ENCODE peak calls at places on chromosomes 13 and 19, in eight cellular contexts. K is adrenal gland, J is spleen, G is transverse colon, T is esophagus squamous epithelium, W is H1, M is A549, C is ovary. B is an unnamed sample.

GRCh38 chr13:113759525-113760137 is 605 bp downstream of the TMEM255B start:
- DNase-seq in K (peak), J (peak), G (no peak), T (no peak), W (no peak), M (no peak), C (peak), B (no peak)

GRCh38 chr13:46552302-46552680 is 679 bp upstream of the LRCH1 start:
- DNase-seq in K (no peak), J (no peak), G (peak), T (no peak), W (no peak), M (no peak), C (peak), B (peak)

GRCh38 chr13:19766637-19767036 is 16.1 kb downstream of the PSPC1 start:
- DNase-seq in K (no peak), J (no peak), G (no peak), T (no peak), W (no peak), M (no peak), C (no peak), B (no peak)

GRCh38 chr13:66714795-66715194 is 515.3 kb downstream of the PCDH9 start:
- DNase-seq in K (no peak), J (no peak), G (no peak), T (no peak), W (no peak), M (no peak), C (no peak), B (no peak)

GRCh38 chr13:30690282-30691188 is 44.8 kb upstream of the ALOX5AP start:
- DNase-seq in K (peak), J (peak), G (peak), T (no peak), W (no peak), M (peak), C (peak), B (peak)

GRCh38 chr19:13850910-13851753 is 25.8 kb upstream of the NANOS3 start:
- DNase-seq in K (peak), J (peak), G (peak), T (no peak), W (no peak), M (peak), C (peak), B (peak)

GRCh38 chr19:18543814-18544475 is 572 bp upstream of the FKBP8 start:
- DNase-seq in K (no peak), J (peak), G (peak), T (peak), W (no peak), M (peak), C (no peak), B (peak)

GRCh38 chr19:13172335-13173128 is 22.3 kb downstream of the IER2 start:
- DNase-seq in K (peak), J (peak), G (peak), T (no peak), W (no peak), M (peak), C (peak), B (peak)

GRCh38 chr13:71218960-71219359 is 648.0 kb downstream of the DACH1 start:
- DNase-seq in K (no peak), J (no peak), G (no peak), T (no peak), W (no peak), M (peak), C (no peak), B (peak)

GRCh38 chr13:24161980-24162517 is 1.5 kb downstream of the SPATA13 start:
- DNase-seq in K (no peak), J (no peak), G (peak), T (no peak), W (no peak), M (no peak), C (no peak), B (no peak)

GRCh38 chr19:54154603-54155345 is 4.7 kb downstream of the LENG1 start:
- DNase-seq in K (no peak), J (no peak), G (no peak), T (no peak), W (no peak), M (no peak), C (no peak), B (no peak)

GRCh38 chr13:56009418-56009817 is 1131.3 kb upstream of the PRR20A start:
- DNase-seq in K (no peak), J (no peak), G (no peak), T (no peak), W (no peak), M (no peak), C (no peak), B (no peak)

GRCh38 chr19:50039968-50040367 is 14.2 kb downstream of the ZNF473 start:
- DNase-seq in K (no peak), J (no peak), G (no peak), T (no peak), W (no peak), M (no peak), C (no peak), B (no peak)

GRCh38 chr13:20700288-20700687 is 3.2 kb upstream of the IL17D start:
- DNase-seq in K (no peak), J (no peak), G (no peak), T (no peak), W (no peak), M (no peak), C (no peak), B (no peak)

GRCh38 chr19:5671600-5671999 is 8.7 kb downstream of the MICOS13 start:
- DNase-seq in K (no peak), J (no peak), G (no peak), T (no peak), W (no peak), M (no peak), C (no peak), B (no peak)

GRCh38 chr13:44627441-44627840 is 51.3 kb upstream of the TSC22D1 start:
- DNase-seq in K (no peak), J (no peak), G (no peak), T (no peak), W (no peak), M (no peak), C (no peak), B (no peak)

GRCh38 chr13:109874921-109875454 is 88.6 kb upstream of the IRS2 start:
- DNase-seq in K (no peak), J (no peak), G (no peak), T (no peak), W (no peak), M (no peak), C (no peak), B (no peak)

GRCh38 chr13:50359779-50360178 is 344.5 kb downstream of the KCNRG start:
- DNase-seq in K (no peak), J (no peak), G (no peak), T (no peak), W (no peak), M (no peak), C (no peak), B (no peak)

GRCh38 chr13:35874704-35875103 is 256.5 kb downstream of the DCLK1 start:
- DNase-seq in K (no peak), J (no peak), G (no peak), T (no peak), W (no peak), M (no peak), C (no peak), B (no peak)

GRCh38 chr19:43504426-43505185 is at the start of gene PHLDB3:
- DNase-seq in K (peak), J (peak), G (peak), T (no peak), W (no peak), M (no peak), C (peak), B (no peak)

GRCh38 chr19:16587031-16588023 is 15.1 kb upstream of the SLC35E1 start:
- DNase-seq in K (peak), J (peak), G (peak), T (no peak), W (no peak), M (no peak), C (no peak), B (peak)
- TF ChIP-seq POLR2A in K (no peak), J (no peak), G (no peak), T (no peak), W (no peak), M (no peak), C (no peak), B (no peak)

GRCh38 chr19:47560999-47561398 is 11.9 kb downstream of the ZNF541 start:
- DNase-seq in K (no peak), J (no peak), G (no peak), T (no peak), W (no peak), M (no peak), C (no peak), B (no peak)
- TF ChIP-seq POLR2A in K (no peak), J (no peak), G (no peak), T (no peak), W (no peak), M (no peak), C (no peak), B (no peak)

GRCh38 chr19:1863638-1864479 is 480 bp upstream of the KLF16 start:
- DNase-seq in K (peak), J (peak), G (peak), T (peak), W (no peak), M (peak), C (peak), B (peak)
- TF ChIP-seq POLR2A in K (peak), J (no peak), G (peak), T (no peak), W (peak), M (no peak), C (peak), B (no peak)

DNA sequence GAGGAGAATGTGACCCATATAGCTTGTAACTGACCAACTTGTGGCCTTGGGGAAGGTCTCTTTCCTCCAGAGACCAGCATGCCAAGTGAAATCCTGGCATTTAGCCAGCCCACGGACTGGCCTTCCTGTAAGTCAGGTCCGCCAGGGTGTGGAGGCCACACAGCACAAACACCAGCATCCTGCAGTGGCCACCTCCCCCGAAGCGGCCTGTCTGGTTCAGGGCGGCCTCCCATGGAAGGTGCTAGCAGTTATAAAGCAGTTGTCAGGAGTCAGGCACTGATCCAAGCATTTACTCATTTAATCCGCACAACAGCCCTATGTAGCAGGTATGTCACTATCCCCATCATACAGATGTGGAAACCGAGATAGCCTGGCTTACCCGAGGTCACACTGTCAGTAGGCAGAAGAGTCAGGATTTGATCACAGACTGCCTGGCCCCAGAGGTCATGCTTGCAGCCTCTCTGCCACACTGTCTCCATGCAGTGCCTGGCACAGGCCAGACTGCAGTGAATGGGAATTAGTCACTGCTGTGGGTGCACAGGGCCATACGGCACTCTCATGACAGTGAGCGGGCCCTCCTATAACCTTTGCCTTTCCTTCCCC is 36.7 kb downstream of the CAPN12 start:
- DNase-seq in K (peak), J (peak), G (no peak), T (no peak), W (no peak), M (no peak), C (no peak), B (no peak)
- TF ChIP-seq POLR2A in K (peak), J (no peak), G (no peak), T (no peak), W (peak), M (no peak), C (no peak), B (no peak)

GRCh38 chr13:77660841-77661250 is 36.6 kb upstream of the SLAIN1 start:
- DNase-seq in K (no peak), J (no peak), G (no peak), T (no peak), W (no peak), M (no peak), C (no peak), B (no peak)
- TF ChIP-seq POLR2A in K (no peak), J (no peak), G (no peak), T (no peak), W (no peak), M (no peak), C (no peak), B (no peak)

GRCh38 chr19:35171730-35172129 is 17.2 kb downstream of the FXYD5 start:
- DNase-seq in K (no peak), J (no peak), G (no peak), T (no peak), W (no peak), M (no peak), C (no peak), B (no peak)
- TF ChIP-seq POLR2A in K (no peak), J (no peak), G (no peak), T (no peak), W (no peak), M (no peak), C (no peak), B (no peak)

DNA sequence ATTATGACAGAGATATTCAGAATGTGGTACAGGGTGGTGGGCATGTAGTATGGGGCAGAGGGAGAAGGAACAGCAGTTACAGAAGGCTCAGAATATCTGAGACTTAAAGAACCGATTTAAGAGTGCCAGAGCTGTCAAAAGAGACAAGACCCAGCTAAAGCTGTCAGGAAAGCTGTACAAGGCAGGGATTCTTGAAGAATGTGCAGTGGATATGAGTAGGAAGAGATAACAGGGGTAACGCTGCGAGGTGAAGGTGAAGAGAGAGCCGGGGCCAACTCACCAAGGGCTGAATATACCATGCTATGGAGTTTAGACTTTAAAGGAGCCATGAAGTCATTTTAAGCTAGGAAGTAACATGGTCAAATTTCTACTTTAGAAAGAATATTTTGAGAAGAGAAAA is 381.0 kb downstream of the DIAPH3 start:
- DNase-seq in K (no peak), J (no peak), G (no peak), T (no peak), W (no peak), M (no peak), C (no peak), B (no peak)
- TF ChIP-seq POLR2A in K (no peak), J (no peak), G (no peak), T (no peak), W (no peak), M (no peak), C (no peak), B (no peak)

DNA sequence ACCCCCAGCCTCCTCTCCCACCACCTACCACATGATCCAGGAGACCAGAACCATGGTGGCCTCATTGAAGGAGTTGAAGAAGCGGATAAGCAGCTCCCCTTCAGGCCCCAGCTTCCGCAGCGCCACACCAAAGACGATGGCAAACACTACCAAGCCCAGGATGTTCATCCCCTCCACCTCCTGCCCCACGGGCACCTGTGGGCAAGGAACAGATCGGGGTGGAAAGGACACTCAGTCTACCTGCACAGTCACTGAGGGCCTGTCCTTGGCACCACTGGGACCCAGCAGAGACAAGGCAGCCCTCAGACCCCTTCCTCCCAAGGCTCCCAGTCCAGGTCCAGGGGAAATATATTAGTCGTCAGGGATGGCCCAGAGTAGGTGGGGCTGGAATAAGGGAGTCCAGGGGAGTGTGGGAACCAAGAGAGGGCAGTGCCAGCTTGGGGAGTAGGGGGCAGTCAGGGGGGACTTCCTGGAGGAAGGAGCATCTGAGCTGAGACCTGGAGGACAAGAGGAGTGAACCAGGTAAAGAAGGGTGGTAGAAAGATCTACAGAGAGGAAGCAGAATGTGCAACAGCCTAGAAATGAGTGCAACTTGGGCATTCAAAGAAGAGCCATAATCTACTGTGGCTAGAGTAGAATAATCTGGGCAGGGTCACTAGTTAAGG is 5.9 kb downstream of the SLC1A5 start:
- DNase-seq in K (no peak), J (no peak), G (no peak), T (no peak), W (no peak), M (no peak), C (no peak), B (no peak)
- TF ChIP-seq POLR2A in K (no peak), J (no peak), G (no peak), T (no peak), W (peak), M (no peak), C (no peak), B (no peak)

GRCh38 chr19:48367855-48368254 is 3.7 kb downstream of the SYNGR4 start:
- DNase-seq in K (no peak), J (no peak), G (no peak), T (no peak), W (no peak), M (no peak), C (no peak), B (no peak)
- TF ChIP-seq POLR2A in K (no peak), J (no peak), G (no peak), T (no peak), W (no peak), M (no peak), C (no peak), B (no peak)

GRCh38 chr19:31140717-31141116 is 208.5 kb downstream of the TSHZ3 start:
- DNase-seq in K (no peak), J (no peak), G (no peak), T (no peak), W (no peak), M (peak), C (no peak), B (no peak)
- TF ChIP-seq POLR2A in K (no peak), J (no peak), G (no peak), T (no peak), W (no peak), M (no peak), C (no peak), B (no peak)

B was measured in NB4.